ENCODE peak calls at places on chromosome 11, in six cellular contexts. W, O, P, M, N and F are unnamed samples. For H3K4me1 and H3K9me3, the result is how much of the 10 kb centered on the place peaks cover.

GRCh38 chr11:131663403-131664200 is 293.2 kb downstream of the NTM start:
- DNase-seq in N (no peak), P (no peak), O (peak), W (no peak), M (peak), F (no peak)

GRCh38 chr11:112785104-112785503 is 176.1 kb upstream of the NCAM1 start:
- DNase-seq in O (no peak), N (no peak), P (no peak), W (no peak), M (no peak), F (no peak)

GRCh38 chr11:13297917-13298356 is 20.3 kb downstream of the BMAL1 start:
- DNase-seq in P (no peak), M (no peak), N (peak), W (no peak), O (no peak), F (no peak)

GRCh38 chr11:124174001-124174400 is 9.1 kb upstream of the OR10D3 start:
- DNase-seq in M (no peak), O (no peak), W (no peak), N (no peak), P (no peak), F (no peak)

GRCh38 chr11:69642549-69642912 is 1.6 kb downstream of the CCND1 start:
- DNase-seq in W (no peak), O (no peak), P (no peak), M (peak), N (peak), F (peak)

GRCh38 chr11:60844045-60844869 is 2.3 kb downstream of the CCDC86 start:
- DNase-seq in M (no peak), N (no peak), P (no peak), W (no peak), O (no peak), F (no peak)

GRCh38 chr11:58006940-58007339 is 16.7 kb upstream of the OR9Q1 start:
- DNase-seq in P (no peak), M (no peak), O (no peak), N (no peak), W (no peak), F (no peak)

GRCh38 chr11:72975778-72976520 is 161.7 kb downstream of the ATG16L2 start:
- DNase-seq in P (no peak), W (no peak), O (no peak), M (no peak), N (no peak), F (no peak)

GRCh38 chr11:15006139-15006759 is 34.1 kb upstream of the CALCA start:
- DNase-seq in M (no peak), N (peak), W (no peak), P (no peak), O (no peak), F (no peak)

GRCh38 chr11:77517226-77517625 is 43.3 kb upstream of the PAK1 start:
- DNase-seq in M (no peak), N (no peak), O (no peak), P (no peak), W (no peak), F (no peak)

GRCh38 chr11:6576471-6577373 is 26.7 kb downstream of the RRP8 start:
- DNase-seq in W (no peak), N (no peak), M (peak), P (no peak), O (no peak), F (no peak)

GRCh38 chr11:2981130-2981529 is 11.0 kb downstream of the NAP1L4 start:
- DNase-seq in M (no peak), P (no peak), W (no peak), O (no peak), N (no peak), F (no peak)
- H3K4me1 ChIP-seq in M (under half), P (under half), W (under half), O (under half), N (half or more), F (half or more)

DNA sequence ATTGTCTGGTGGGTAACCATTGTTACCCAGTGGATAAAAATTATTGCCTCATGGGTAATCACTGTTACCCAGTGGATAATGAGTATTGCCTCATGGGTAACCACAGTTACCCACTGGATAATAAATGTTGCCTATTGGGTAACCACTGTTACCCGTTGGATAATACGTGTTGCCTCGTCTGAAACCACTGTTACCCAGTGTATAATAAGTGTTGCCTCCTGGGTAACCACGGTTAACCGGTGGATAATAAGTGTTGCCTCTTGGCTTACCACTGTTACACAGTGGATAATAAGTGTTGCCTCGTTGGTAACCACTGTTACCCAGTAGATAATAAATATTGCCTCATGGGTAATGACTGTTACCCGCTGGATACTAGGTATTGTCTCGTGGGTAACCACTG is 20.9 kb upstream of the NXPE4 start:
- DNase-seq in W (no peak), N (no peak), P (no peak), O (no peak), M (no peak), F (no peak)
- H3K9me3 ChIP-seq in W (under half), N (under half), P (under half), O (under half), M (under half), F (under half)

GRCh38 chr11:114162719-114163123 is 103.2 kb downstream of the ZBTB16 start:
- DNase-seq in O (peak), M (peak), N (no peak), W (no peak), P (peak), F (no peak)

GRCh38 chr11:114163231-114163631 is 103.7 kb downstream of the ZBTB16 start:
- DNase-seq in P (peak), W (no peak), N (no peak), M (peak), O (peak), F (no peak)

GRCh38 chr11:114159802-114160588 is 100.5 kb downstream of the ZBTB16 start:
- DNase-seq in P (peak), W (peak), N (peak), M (peak), O (peak), F (peak)

GRCh38 chr11:114160884-114161283 is 101.4 kb downstream of the ZBTB16 start:
- DNase-seq in M (no peak), N (no peak), O (no peak), W (no peak), P (no peak), F (no peak)

GRCh38 chr11:114161486-114162250 is 102.2 kb downstream of the ZBTB16 start:
- DNase-seq in N (no peak), M (no peak), O (no peak), P (no peak), W (no peak), F (no peak)
- H3K4me1 ChIP-seq in N (half or more), M (under half), O (under half), P (under half), W (under half), F (half or more)

GRCh38 chr11:3375552-3375951 is 3.4 kb downstream of the ZNF195 start:
- DNase-seq in M (no peak), N (no peak), W (no peak), P (no peak), O (no peak), F (no peak)
- H3K9me3 ChIP-seq in M (under half), N (under half), W (under half), P (under half), O (under half), F (under half)

GRCh38 chr11:34631737-34632104 is 10.8 kb downstream of the EHF start:
- DNase-seq in M (no peak), W (no peak), N (no peak), O (no peak), P (no peak), F (no peak)
- H3K4me1 ChIP-seq in M (under half), W (under half), N (under half), O (under half), P (under half), F (under half)

DNA sequence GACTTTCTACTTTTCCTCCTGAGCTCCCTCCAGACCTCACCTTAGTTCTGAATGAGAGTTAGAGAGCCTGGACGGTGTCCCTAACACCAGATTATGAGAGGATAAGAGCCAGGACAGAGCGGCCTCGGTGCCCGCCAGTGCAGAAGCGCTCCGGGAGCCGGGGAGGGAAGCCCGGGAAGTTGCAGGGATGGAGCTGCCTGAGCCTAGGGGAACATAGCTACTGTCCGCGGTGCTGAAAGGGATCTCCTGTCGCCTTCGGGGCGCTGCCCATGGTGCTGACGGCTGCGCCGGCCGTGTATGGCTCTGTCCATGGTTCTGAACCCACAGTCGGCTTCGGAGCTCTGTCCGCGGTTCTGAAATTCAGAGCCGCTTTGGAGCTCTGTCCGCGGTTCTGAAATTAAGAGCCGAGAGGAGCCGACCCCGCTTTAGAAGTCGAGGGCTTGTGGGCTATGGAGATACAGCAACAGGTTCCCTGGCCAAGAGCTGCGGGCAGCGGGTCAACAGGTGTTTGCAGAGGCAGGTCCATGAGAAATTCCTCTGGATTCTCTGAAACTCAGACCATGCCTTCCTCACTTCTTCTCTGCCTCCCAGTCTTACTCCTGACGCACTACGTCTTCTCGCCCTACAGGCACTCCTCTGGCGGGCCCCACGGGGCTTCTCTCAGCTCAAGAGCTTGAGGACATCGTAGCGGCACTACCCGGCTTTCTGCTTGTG is 814 bp downstream of the NPAS4 start:
- DNase-seq in W (peak), N (peak), O (peak), P (peak), M (peak), F (peak)
- H3K9me3 ChIP-seq in W (under half), N (under half), O (under half), P (under half), M (under half), F (under half)

DNA sequence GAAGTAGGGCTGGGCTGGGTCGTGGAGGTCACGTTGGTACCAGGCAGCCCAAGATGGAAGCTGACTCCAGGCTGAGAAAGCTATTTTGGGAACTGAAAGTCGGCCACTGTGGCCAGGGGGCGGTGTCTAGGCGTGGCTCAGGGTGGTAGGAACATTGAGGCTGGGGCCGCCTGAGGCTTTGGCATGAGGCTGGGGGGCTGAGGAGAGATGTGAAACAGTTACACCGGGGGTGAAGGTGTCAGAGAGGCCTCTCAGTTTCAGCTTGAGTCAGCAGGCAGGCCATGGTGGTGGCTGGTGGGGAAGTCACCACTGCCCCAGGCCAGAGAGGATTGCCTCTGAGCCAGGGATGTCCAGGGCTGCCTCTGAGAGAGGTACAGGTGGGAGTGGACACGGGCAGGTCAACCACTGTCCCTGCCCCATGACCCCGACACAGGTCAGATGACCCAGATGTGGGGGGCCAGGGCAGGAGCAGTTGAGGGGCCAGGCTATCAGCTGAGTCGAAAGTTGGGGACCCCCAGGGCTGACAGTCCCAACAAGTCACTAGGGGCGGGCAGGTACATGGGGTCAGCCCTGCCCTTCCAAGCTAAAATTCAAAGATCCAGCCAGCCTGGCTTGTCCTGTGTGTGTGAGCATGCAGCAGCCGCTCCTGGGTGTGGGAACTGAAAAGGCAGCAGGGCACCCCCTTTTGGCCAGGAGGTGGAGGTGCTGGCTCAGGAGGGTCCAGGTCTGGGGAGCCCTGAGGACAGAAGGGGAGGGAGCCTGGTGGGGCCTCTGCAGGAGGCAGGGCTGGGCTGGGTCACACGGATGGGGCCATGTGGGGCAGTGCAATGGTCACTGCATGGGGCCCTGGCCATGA is 7.2 kb downstream of the KCNK7 start:
- DNase-seq in W (peak), M (peak), N (peak), P (no peak), O (peak), F (peak)
- H3K4me1 ChIP-seq in W (under half), M (under half), N (under half), P (under half), O (under half), F (under half)

GRCh38 chr11:74822187-74822586 is 73.5 kb downstream of the RNF169 start:
- DNase-seq in W (no peak), O (no peak), M (no peak), N (no peak), P (no peak), F (no peak)

GRCh38 chr11:74824285-74824982 is 75.8 kb downstream of the RNF169 start:
- DNase-seq in O (no peak), N (no peak), M (no peak), P (no peak), W (no peak), F (no peak)

DNA sequence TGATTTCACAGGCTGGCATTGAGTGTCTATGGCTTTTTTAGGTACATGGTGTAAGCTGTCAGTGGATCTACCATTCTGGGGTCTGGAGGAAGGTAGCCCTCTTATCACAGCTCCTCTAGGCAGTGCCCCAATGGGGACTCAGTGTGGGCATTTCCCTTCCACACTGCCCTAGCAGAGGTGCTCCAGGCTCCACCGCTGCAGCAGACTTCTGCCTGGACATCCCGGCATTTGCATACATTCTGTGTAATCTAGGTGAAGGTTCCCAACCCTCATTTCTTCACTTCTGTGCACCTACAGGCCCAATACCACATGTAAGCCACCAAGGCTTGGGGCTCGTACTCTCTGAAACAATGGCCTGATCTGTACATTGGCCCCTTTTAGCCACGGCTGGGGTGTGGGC is 78.3 kb downstream of the RNF169 start:
- DNase-seq in P (no peak), O (no peak), W (no peak), M (no peak), N (peak), F (no peak)
- H3K9me3 ChIP-seq in P (under half), O (under half), W (under half), M (under half), N (under half), F (under half)

DNA sequence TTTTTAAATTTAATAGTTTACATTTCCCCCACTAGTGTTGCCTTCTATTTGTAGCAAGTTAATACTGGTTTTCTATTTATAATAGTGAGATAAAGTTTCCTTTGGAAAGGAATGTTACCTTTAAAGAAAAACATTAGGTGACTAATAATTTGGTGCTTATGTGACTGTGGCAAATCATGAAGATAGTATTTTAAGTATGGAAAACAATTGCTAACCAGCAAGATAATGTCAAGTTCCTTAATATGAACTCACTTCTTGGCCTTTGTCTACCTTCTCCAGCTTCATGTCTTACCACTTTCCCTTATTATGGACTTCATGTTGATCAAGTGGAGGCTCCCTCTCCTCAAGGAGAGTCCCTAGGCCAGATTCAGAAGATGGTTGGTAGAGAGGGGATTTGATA is 27.2 kb downstream of the ARHGEF12 start:
- DNase-seq in N (no peak), M (no peak), P (no peak), O (no peak), W (no peak), F (no peak)
- H3K4me1 ChIP-seq in N (under half), M (under half), P (under half), O (under half), W (under half), F (under half)